ENCODE peak calls at places on chromosomes 7 and 10, in eight cellular contexts. H is heart right ventricle, K is cardiac muscle cell, P is fibroblast of the aortic adventitia, I is stomach, N is heart left ventricle, C is right lobe of liver, F is cardiac fibroblast. D is an unnamed sample.

GRCh38 chr7:14835399-14835798 is 67.2 kb downstream of the DGKB start:
- DNase-seq in I (no peak), N (peak), C (no peak), H (peak), K (no peak), P (no peak), F (no peak), D (no peak)

GRCh38 chr7:100173806-100174495 is 3.2 kb downstream of the GPC2 start:
- DNase-seq in P (no peak), K (no peak), C (no peak), N (no peak), I (no peak), H (no peak), F (no peak), D (no peak)

GRCh38 chr7:154686305-154686704 is 316.6 kb downstream of the PAXIP1 start:
- DNase-seq in C (no peak), P (no peak), K (no peak), F (no peak), H (no peak), I (no peak), N (no peak), D (no peak)

GRCh38 chr7:157140118-157140905 is 1.6 kb downstream of the UBE3C start:
- DNase-seq in P (no peak), N (no peak), F (no peak), I (no peak), H (no peak), C (no peak), K (no peak), D (peak)

GRCh38 chr7:1169409-1170368 is 9.7 kb upstream of the ZFAND2A start:
- DNase-seq in H (peak), K (peak), N (peak), C (peak), P (peak), F (peak), I (peak), D (peak)

GRCh38 chr10:7519351-7519750 is 108.5 kb upstream of the SFMBT2 start:
- DNase-seq in H (no peak), F (no peak), I (no peak), P (no peak), K (no peak), N (no peak), C (no peak), D (no peak)

GRCh38 chr10:77146937-77147336 is 490.7 kb downstream of the KCNMA1 start:
- DNase-seq in H (no peak), F (no peak), C (no peak), K (no peak), I (no peak), N (no peak), P (no peak), D (no peak)

GRCh38 chr10:100485336-100485735 is 22.5 kb downstream of the WNT8B start:
- DNase-seq in H (no peak), N (no peak), K (no peak), C (no peak), F (no peak), I (no peak), P (no peak), D (no peak)

GRCh38 chr10:106450966-106451365 is 713.5 kb downstream of the SORCS1 start:
- DNase-seq in F (no peak), H (no peak), N (no peak), C (no peak), I (no peak), P (peak), K (no peak), D (no peak)

GRCh38 chr10:119364941-119365340 is 157.6 kb downstream of the GRK5 start:
- DNase-seq in N (no peak), F (no peak), I (no peak), H (no peak), C (no peak), K (no peak), P (peak), D (no peak)

GRCh38 chr7:26459794-26460193 is 168.1 kb downstream of the SNX10 start:
- DNase-seq in I (no peak), C (no peak), K (no peak), P (no peak), H (no peak), F (no peak), N (no peak), D (no peak)

GRCh38 chr10:48599830-48600134 is 5.1 kb downstream of the ARHGAP22 start:
- DNase-seq in I (no peak), N (no peak), C (no peak), K (no peak), P (no peak), F (no peak), H (no peak), D (no peak)

GRCh38 chr7:76515999-76516443 is 5.7 kb downstream of the UPK3B start:
- DNase-seq in P (no peak), C (no peak), H (no peak), K (peak), I (peak), F (peak), N (no peak), D (no peak)

GRCh38 chr7:3432916-3433315 is 131.9 kb downstream of the SDK1 start:
- DNase-seq in P (peak), K (no peak), I (no peak), N (no peak), H (no peak), C (no peak), F (no peak), D (no peak)

GRCh38 chr7:21967500-21968099 is 21.9 kb upstream of the CDCA7L start:
- DNase-seq in I (no peak), F (peak), N (no peak), H (no peak), K (peak), C (no peak), P (no peak), D (no peak)

GRCh38 chr10:101444499-101444898 is 90.5 kb downstream of the BTRC start:
- DNase-seq in H (no peak), C (no peak), I (no peak), P (no peak), F (no peak), N (no peak), K (no peak), D (no peak)

GRCh38 chr7:132450188-132450587 is 126.1 kb downstream of the PLXNA4 start:
- DNase-seq in H (no peak), N (no peak), K (no peak), F (no peak), C (no peak), P (no peak), I (no peak), D (no peak)

GRCh38 chr10:75350791-75351190 is 50.8 kb downstream of the ZNF503 start:
- DNase-seq in F (peak), P (peak), K (peak), N (no peak), I (no peak), C (no peak), H (no peak), D (no peak)

GRCh38 chr7:98091061-98091460 is 15.6 kb upstream of the LMTK2 start:
- DNase-seq in N (no peak), F (no peak), I (no peak), H (no peak), K (no peak), P (no peak), C (no peak), D (no peak)

GRCh38 chr10:77012811-77013500 is 624.7 kb downstream of the KCNMA1 start:
- DNase-seq in P (peak), C (no peak), K (no peak), I (no peak), N (no peak), H (no peak), F (no peak), D (no peak)

GRCh38 chr10:131786756-131787605 is 113.8 kb upstream of the PPP2R2D start:
- DNase-seq in K (peak), P (peak), H (peak), N (no peak), C (no peak), I (peak), F (peak), D (no peak)

GRCh38 chr10:75400769-75401568 is 595 bp downstream of the ZNF503 start:
- DNase-seq in I (peak), C (peak), K (peak), P (peak), N (peak), H (peak), F (peak), D (peak)

GRCh38 chr7:39904077-39904486 is 46.0 kb upstream of the CDK13 start:
- DNase-seq in H (no peak), I (no peak), C (no peak), N (no peak), P (peak), F (no peak), K (peak), D (no peak)

GRCh38 chr7:107563072-107563760 is 504 bp downstream of the COG5 start:
- DNase-seq in N (no peak), H (no peak), I (peak), C (no peak), F (no peak), P (peak), K (no peak), D (no peak)

GRCh38 chr7:57867884-57868701 is 418.1 kb downstream of the ZNF716 start:
- DNase-seq in N (no peak), K (peak), F (peak), C (peak), H (no peak), I (no peak), P (no peak), D (no peak)

GRCh38 chr7:22460363-22460988 is 39.5 kb downstream of the STEAP1B start:
- DNase-seq in K (no peak), I (no peak), H (no peak), C (no peak), P (no peak), N (no peak), F (no peak), D (no peak)

GRCh38 chr10:84308481-84309304 is 19.7 kb upstream of the CCSER2 start:
- DNase-seq in N (peak), F (peak), C (no peak), I (peak), H (peak), K (peak), P (peak), D (no peak)

GRCh38 chr7:94182721-94183120 is 178.6 kb upstream of the BET1 start:
- DNase-seq in C (no peak), F (no peak), K (peak), H (no peak), N (no peak), I (no peak), P (peak), D (no peak)

GRCh38 chr10:126222736-126223511 is 165.4 kb downstream of the ADAM12 start:
- DNase-seq in N (no peak), P (peak), F (peak), K (peak), H (no peak), I (no peak), C (no peak), D (no peak)

GRCh38 chr10:126224967-126225671 is 163.2 kb downstream of the ADAM12 start:
- DNase-seq in K (no peak), N (no peak), F (no peak), I (no peak), H (no peak), P (no peak), C (no peak), D (no peak)

GRCh38 chr10:126223512-126224067 is 164.7 kb downstream of the ADAM12 start:
- DNase-seq in P (no peak), K (no peak), F (no peak), C (no peak), N (no peak), I (no peak), H (no peak), D (no peak)

GRCh38 chr10:126218778-126219649 is 169.3 kb downstream of the ADAM12 start:
- DNase-seq in N (no peak), K (no peak), F (no peak), I (no peak), P (no peak), C (no peak), H (no peak), D (no peak)

DNA sequence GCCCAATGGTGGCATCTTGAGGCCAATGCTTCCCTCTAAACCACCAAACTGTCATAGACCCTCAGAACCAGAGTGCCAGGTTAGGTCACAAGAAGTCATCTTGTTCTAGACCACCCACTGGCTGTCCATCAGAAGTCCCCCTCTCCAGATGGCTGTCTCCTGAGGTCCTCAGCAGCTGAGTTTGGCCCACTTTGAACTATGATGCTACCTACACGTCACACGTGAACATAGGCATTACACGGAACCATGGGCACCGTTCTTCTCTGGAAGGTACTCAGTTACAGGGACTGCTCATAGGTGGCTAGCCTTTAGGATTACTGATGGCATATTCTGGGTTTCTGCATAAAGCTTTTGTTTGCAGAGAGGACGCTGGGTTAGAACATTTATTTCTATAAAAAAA is 166.4 kb downstream of the ADAM12 start:
- DNase-seq in H (no peak), C (no peak), F (no peak), P (no peak), K (no peak), I (no peak), N (no peak), D (no peak)
- H3K4me3 ChIP-seq in H (no peak), C (no peak), F (no peak), P (no peak), K (no peak), I (no peak), N (no peak), D (no peak)

GRCh38 chr7:124762611-124763143 is 2.9 kb downstream of the GPR37 start:
- DNase-seq in N (no peak), H (no peak), I (peak), P (no peak), K (no peak), F (no peak), C (peak), D (no peak)
- H3K4me3 ChIP-seq in N (no peak), H (no peak), I (no peak), P (no peak), K (no peak), F (no peak), C (peak), D (no peak)

GRCh38 chr10:57336339-57336738 is 931.4 kb downstream of the IPMK start:
- DNase-seq in C (no peak), K (no peak), H (no peak), N (no peak), P (no peak), F (no peak), I (no peak), D (no peak)
- H3K4me3 ChIP-seq in C (no peak), K (no peak), H (no peak), N (no peak), P (no peak), F (no peak), I (no peak), D (no peak)

GRCh38 chr10:16640153-16640552 is 118.5 kb upstream of the C1QL3 start:
- DNase-seq in C (no peak), H (no peak), P (no peak), N (no peak), F (no peak), I (no peak), K (no peak), D (no peak)

GRCh38 chr10:16644146-16644545 is 122.5 kb upstream of the C1QL3 start:
- DNase-seq in C (no peak), F (peak), I (no peak), K (peak), H (no peak), P (peak), N (no peak), D (no peak)

GRCh38 chr10:16646474-16647059 is 124.9 kb upstream of the C1QL3 start:
- DNase-seq in I (no peak), H (no peak), F (peak), P (no peak), C (no peak), N (no peak), K (peak), D (no peak)

GRCh38 chr10:16639457-16639856 is 117.8 kb upstream of the C1QL3 start:
- DNase-seq in I (no peak), P (no peak), H (no peak), C (no peak), F (no peak), N (no peak), K (no peak), D (no peak)

DNA sequence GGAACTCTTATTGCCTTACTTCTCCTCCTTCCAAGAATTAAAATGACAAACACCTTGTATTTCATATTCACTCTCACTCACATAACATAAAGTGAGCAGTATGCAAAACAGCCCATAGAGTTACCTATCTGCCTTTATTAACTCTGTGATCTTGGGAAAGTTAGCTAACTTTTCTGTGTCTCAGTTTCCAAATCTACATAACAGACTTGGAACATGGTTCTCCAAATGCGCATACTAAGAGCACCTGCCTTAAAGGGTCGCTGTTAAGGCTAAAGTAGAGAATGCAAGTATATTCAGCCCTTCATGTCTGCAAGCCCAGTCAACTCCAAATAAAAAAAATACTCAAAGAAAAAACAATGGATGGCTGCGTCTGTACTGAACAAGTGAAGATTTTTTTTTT is 121.8 kb upstream of the C1QL3 start:
- DNase-seq in P (no peak), I (no peak), K (no peak), H (no peak), C (no peak), F (no peak), N (no peak), D (no peak)
- H3K4me3 ChIP-seq in P (no peak), I (no peak), K (no peak), H (no peak), C (no peak), F (no peak), N (no peak), D (no peak)

GRCh38 chr10:112953075-112953501 is 3.0 kb downstream of the TCF7L2 start:
- DNase-seq in K (peak), C (peak), H (peak), P (peak), N (peak), I (no peak), F (peak), D (peak)
- H3K4me3 ChIP-seq in K (peak), C (peak), H (peak), P (peak), N (peak), I (peak), F (peak), D (peak)

GRCh38 chr10:129626309-129626708 is 159.3 kb downstream of the MGMT start:
- DNase-seq in P (no peak), K (no peak), F (no peak), C (no peak), I (no peak), H (no peak), N (no peak), D (no peak)

GRCh38 chr10:129627442-129627841 is 160.4 kb downstream of the MGMT start:
- DNase-seq in H (no peak), F (no peak), I (no peak), P (no peak), N (no peak), K (no peak), C (no peak), D (no peak)

GRCh38 chr10:129628823-129629222 is 161.8 kb downstream of the MGMT start:
- DNase-seq in C (no peak), F (no peak), K (no peak), H (no peak), P (no peak), I (no peak), N (peak), D (no peak)

GRCh38 chr10:129624526-129624925 is 157.5 kb downstream of the MGMT start:
- DNase-seq in F (no peak), C (no peak), K (no peak), I (no peak), P (no peak), H (no peak), N (no peak), D (no peak)

DNA sequence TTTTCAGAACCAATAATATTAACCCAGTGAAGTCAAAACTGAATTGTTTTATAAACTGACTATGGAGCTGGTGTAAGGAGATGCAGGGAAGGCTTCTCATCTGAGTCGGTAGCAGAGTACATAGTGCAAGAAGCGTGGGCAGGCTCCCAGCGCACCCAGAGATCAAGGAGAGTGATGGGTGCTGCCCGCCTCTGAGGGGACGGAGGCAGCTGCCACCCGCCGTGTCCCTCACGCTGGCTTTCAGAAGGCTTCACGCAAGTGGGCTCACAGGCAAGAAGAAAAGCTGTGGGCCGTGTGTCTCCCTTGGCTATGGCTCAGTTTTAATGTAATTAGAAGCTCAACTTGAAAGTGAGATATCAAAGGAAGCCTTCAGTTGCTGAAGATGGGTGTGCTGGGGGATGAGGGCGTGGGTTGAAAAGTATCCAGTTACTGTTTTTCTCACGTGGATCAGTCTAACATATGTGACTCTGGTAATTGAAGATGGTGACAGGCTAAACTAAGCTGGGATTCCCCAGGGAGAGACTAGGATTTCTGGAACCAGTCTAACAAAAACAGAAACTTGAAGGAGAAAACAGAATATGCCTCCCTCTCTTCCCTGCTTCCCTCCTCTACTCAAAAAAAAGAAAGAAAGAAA is 159.9 kb downstream of the MGMT start:
- DNase-seq in P (no peak), I (no peak), F (peak), H (no peak), N (no peak), K (peak), C (no peak), D (no peak)
- H3K4me3 ChIP-seq in P (no peak), I (no peak), F (no peak), H (no peak), N (no peak), K (no peak), C (no peak), D (no peak)

GRCh38 chr10:81874878-81875679 is at the start of gene NRG3:
- DNase-seq in H (no peak), N (no peak), F (no peak), I (no peak), K (no peak), P (no peak), C (no peak), D (no peak)

GRCh38 chr10:81873231-81873931 is 1.6 kb upstream of the NRG3 start:
- DNase-seq in K (no peak), I (no peak), C (no peak), P (no peak), H (no peak), N (no peak), F (no peak), D (no peak)

GRCh38 chr10:81873932-81874816 is 820 bp upstream of the NRG3 start:
- DNase-seq in F (peak), H (peak), I (peak), K (peak), P (no peak), N (peak), C (peak), D (peak)

GRCh38 chr10:81876253-81876731 is 1.3 kb downstream of the NRG3 start:
- DNase-seq in C (no peak), H (no peak), N (no peak), F (no peak), K (peak), P (no peak), I (no peak), D (no peak)

DNA sequence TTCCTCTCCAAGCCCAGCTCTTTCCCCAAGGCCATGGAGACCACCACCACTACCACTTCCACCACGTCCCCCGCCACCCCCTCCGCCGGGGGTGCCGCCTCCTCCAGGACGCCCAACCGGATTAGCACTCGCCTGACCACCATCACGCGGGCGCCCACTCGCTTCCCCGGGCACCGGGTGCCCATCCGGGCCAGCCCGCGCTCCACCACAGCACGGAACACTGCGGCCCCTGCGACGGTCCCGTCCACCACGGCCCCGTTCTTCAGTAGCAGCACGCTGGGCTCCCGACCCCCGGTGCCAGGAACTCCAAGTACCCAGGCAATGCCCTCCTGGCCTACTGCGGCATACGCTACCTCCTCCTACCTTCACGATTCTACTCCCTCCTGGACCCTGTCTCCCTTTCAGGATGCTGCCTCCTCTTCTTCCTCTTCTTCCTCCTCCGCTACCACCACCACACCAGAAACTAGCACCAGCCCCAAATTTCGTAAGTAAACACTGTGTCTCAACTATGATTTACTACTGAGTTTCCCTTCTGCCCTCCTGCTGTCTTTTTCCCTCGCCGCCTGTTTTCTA is 772 bp downstream of the NRG3 start:
- DNase-seq in N (no peak), P (no peak), H (no peak), C (no peak), I (no peak), F (no peak), K (no peak), D (no peak)
- H3K4me3 ChIP-seq in N (peak), P (no peak), H (peak), C (peak), I (peak), F (no peak), K (peak), D (peak)

D was measured in lung.